ENCODE peak calls at places on chromosomes 3 and 15, in nine cellular contexts. J, K, C, L, M, N, H, S and I are unnamed samples.
A peak's percentile ranks its signal among the peaks of the same experiment; 100 is the strongest.

GRCh38 chr3:24446032-24446431 is 48.6 kb downstream of the THRB start:
- DNase-seq in N (no peak), J (no peak), S (no peak), L (no peak), H (no peak), C (no peak), K (no peak), M (no peak), I (no peak)

GRCh38 chr3:70982700-70983140 is 600.8 kb downstream of the FOXP1 start:
- DNase-seq in L (no peak), M (peak; percentile 73), H (peak; percentile 87), C (no peak), J (no peak), K (peak; percentile 42), N (peak; percentile 95), S (no peak), I (peak; percentile 69)

GRCh38 chr3:30810617-30811016 is 83.8 kb downstream of the GADL1 start:
- DNase-seq in K (no peak), L (no peak), C (no peak), S (no peak), M (no peak), J (no peak), N (no peak), H (no peak), I (no peak)

GRCh38 chr3:152858170-152858800 is 23.4 kb downstream of the P2RY1 start:
- DNase-seq in J (no peak), K (no peak), S (no peak), N (no peak), L (no peak), H (no peak), C (no peak), M (no peak), I (no peak)

GRCh38 chr3:38031022-38031994 is 1.9 kb upstream of the PLCD1 start:
- DNase-seq in C (no peak), S (peak; percentile 27), H (no peak), J (no peak), L (no peak), N (peak; percentile 96), K (peak; percentile 82), M (no peak), I (peak; percentile 8)

GRCh38 chr3:68878322-68878721 is 54.0 kb downstream of the TAFA4 start:
- DNase-seq in S (no peak), M (no peak), J (no peak), K (no peak), C (no peak), N (peak; percentile 17), L (peak; percentile 3), H (peak; percentile 25), I (peak; percentile 3)

GRCh38 chr3:145857956-145858355 is 303.0 kb downstream of the PLOD2 start:
- DNase-seq in L (no peak), M (no peak), H (no peak), C (no peak), S (no peak), K (no peak), N (peak; percentile 65), J (no peak), I (no peak)

GRCh38 chr15:45186771-45187577 is 792 bp downstream of the SHF start:
- DNase-seq in L (no peak), C (no peak), K (no peak), H (no peak), S (no peak), M (no peak), J (no peak), N (no peak), I (no peak)

GRCh38 chr15:38588672-38589071 is 24.1 kb upstream of the RASGRP1 start:
- DNase-seq in N (peak; percentile 51), C (no peak), H (peak; percentile 45), K (no peak), M (no peak), S (no peak), J (no peak), L (peak; percentile 77), I (no peak)

GRCh38 chr3:169809230-169809795 is 3.4 kb upstream of the LRRIQ4 start:
- DNase-seq in C (no peak), K (no peak), N (no peak), S (no peak), M (no peak), J (no peak), H (no peak), L (no peak), I (no peak)

GRCh38 chr3:184239221-184239620 is 9.5 kb downstream of the ALG3 start:
- DNase-seq in S (no peak), K (no peak), H (no peak), N (no peak), J (no peak), C (no peak), M (no peak), L (no peak), I (no peak)

GRCh38 chr3:146577662-146578061 is 27.5 kb downstream of the PLSCR5 start:
- DNase-seq in C (no peak), J (no peak), N (peak; percentile 74), L (peak; percentile 12), S (peak; percentile 11), H (peak; percentile 68), M (peak; percentile 31), K (no peak), I (peak; percentile 54)

GRCh38 chr3:194738254-194739093 is 52.8 kb downstream of the FAM43A start:
- DNase-seq in S (no peak), N (peak; percentile 81), K (peak; percentile 44), C (no peak), L (peak; percentile 83), J (peak; percentile 66), H (peak; percentile 31), M (peak; percentile 41), I (no peak)

GRCh38 chr15:26888761-26889160 is 21.9 kb downstream of the GABRA5 start:
- DNase-seq in M (no peak), N (peak; percentile 4), J (no peak), H (no peak), L (no peak), S (no peak), C (no peak), K (no peak), I (no peak)

GRCh38 chr3:141663993-141664392 is 74.1 kb upstream of the RNF7 start:
- DNase-seq in K (no peak), L (no peak), J (no peak), S (no peak), C (no peak), H (peak; percentile 37), N (peak; percentile 38), M (no peak), I (peak; percentile 20)

GRCh38 chr3:8624612-8625011 is 20.0 kb downstream of the SSUH2 start:
- DNase-seq in H (no peak), L (no peak), K (no peak), C (no peak), N (no peak), S (no peak), J (no peak), M (no peak), I (no peak)

GRCh38 chr3:117628896-117629295 is 919.3 kb downstream of the TUSC7 start:
- DNase-seq in J (peak; percentile 98), N (peak; percentile 53), C (no peak), L (peak; percentile 34), K (no peak), H (peak; percentile 81), M (peak; percentile 86), S (no peak), I (peak; percentile 45)

GRCh38 chr3:151015762-151016161 is 43.2 kb upstream of the CLRN1 start:
- DNase-seq in N (no peak), S (no peak), K (no peak), J (no peak), M (no peak), C (no peak), L (no peak), H (no peak), I (peak; percentile 9)

GRCh38 chr3:25971736-25972135 is 181.8 kb downstream of the OXSM start:
- DNase-seq in L (no peak), N (no peak), C (no peak), S (no peak), K (no peak), M (no peak), J (no peak), H (no peak), I (no peak)

GRCh38 chr3:159236306-159236705 is 434.5 kb downstream of the MFSD1 start:
- DNase-seq in M (no peak), L (no peak), N (no peak), J (no peak), K (no peak), H (peak; percentile 71), C (no peak), S (no peak), I (peak; percentile 57)

GRCh38 chr15:101049856-101050646 is 130.9 kb downstream of the LRRK1 start:
- DNase-seq in J (no peak), H (no peak), K (peak; percentile 19), L (no peak), S (no peak), N (no peak), C (no peak), M (no peak), I (no peak)

GRCh38 chr15:77025471-77025901 is 30.6 kb downstream of the PSTPIP1 start:
- DNase-seq in L (no peak), H (no peak), S (no peak), J (no peak), N (no peak), K (peak; percentile 21), M (no peak), C (no peak), I (no peak)

GRCh38 chr3:188680189-188680588 is 491.6 kb upstream of the TPRG1 start:
- DNase-seq in K (no peak), M (no peak), L (no peak), H (peak; percentile 49), J (no peak), C (no peak), S (no peak), N (no peak), I (no peak)

GRCh38 chr3:125001557-125002413 is 54.0 kb downstream of the HEG1 start:
- DNase-seq in M (no peak), J (no peak), K (peak; percentile 28), S (no peak), H (no peak), C (no peak), N (peak; percentile 6), L (no peak), I (no peak)